ENCODE peak calls at places on chromosome 2, in ten cellular contexts. E is AG04449, O is osteocyte, S is AG09319, Y is astrocyte of the spinal cord, F is dorsolateral prefrontal cortex, W is GM13976, V is nephron progenitor cell, X is mesothelial cell of epicardium, M is GM20000. U is an unnamed sample.

GRCh38 chr2:96962567-96963203 is 23.7 kb downstream of the FAM178B start:
- DNase-seq in E (no peak), O (no peak), S (no peak), Y (no peak), F (no peak), W (no peak), V (no peak), X (no peak), M (no peak), U (no peak)

GRCh38 chr2:234620018-234620417 is 123.1 kb upstream of the ARL4C start:
- DNase-seq in E (no peak), O (no peak), S (no peak), Y (no peak), F (no peak), W (no peak), V (no peak), X (no peak), M (no peak), U (no peak)

GRCh38 chr2:68740184-68740914 is 5.7 kb downstream of the ARHGAP25 start:
- DNase-seq in E (no peak), O (peak; percentile 21), S (no peak), Y (peak; percentile 16), F (no peak), W (no peak), V (no peak), X (no peak), M (no peak), U (no peak)

GRCh38 chr2:127674241-127675209 is 805 bp downstream of the LIMS2 start:
- DNase-seq in E (no peak), O (no peak), S (no peak), Y (no peak), F (no peak), W (peak; percentile 75), V (peak; percentile 62), X (no peak), M (peak; percentile 79), U (peak; percentile 32)

GRCh38 chr2:218393750-218394290 is 5.8 kb upstream of the CTDSP1 start:
- DNase-seq in E (no peak), O (no peak), S (no peak), Y (no peak), F (no peak), W (peak; percentile 16), V (no peak), X (no peak), M (no peak), U (no peak)

GRCh38 chr2:25341031-25341727 is 546 bp downstream of the DNMT3A start:
- DNase-seq in E (no peak), O (no peak), S (no peak), Y (peak; percentile 15), F (peak; percentile 63), W (peak; percentile 82), V (peak; percentile 50), X (no peak), M (peak; percentile 90), U (no peak)

GRCh38 chr2:70039366-70039765 is 47.9 kb upstream of the PCBP1 start:
- DNase-seq in E (no peak), O (peak; percentile 23), S (no peak), Y (no peak), F (no peak), W (no peak), V (no peak), X (no peak), M (no peak), U (no peak)

GRCh38 chr2:226524381-226524843 is 275.2 kb downstream of the IRS1 start:
- DNase-seq in E (peak; percentile 70), O (no peak), S (peak; percentile 63), Y (peak; percentile 78), F (no peak), W (no peak), V (no peak), X (no peak), M (no peak), U (no peak)

GRCh38 chr2:216490061-216490460 is 8.6 kb upstream of the RPL37A start:
- DNase-seq in E (peak; percentile 28), O (no peak), S (no peak), Y (peak; percentile 72), F (no peak), W (no peak), V (no peak), X (no peak), M (no peak), U (no peak)

GRCh38 chr2:72116081-72116533 is 31.6 kb downstream of the CYP26B1 start:
- DNase-seq in E (no peak), O (no peak), S (no peak), Y (no peak), F (no peak), W (no peak), V (no peak), X (no peak), M (no peak), U (no peak)

GRCh38 chr2:9842487-9843228 is 616 bp upstream of the TAF1B start:
- DNase-seq in E (no peak), O (no peak), S (no peak), Y (no peak), F (no peak), W (no peak), V (no peak), X (no peak), M (no peak), U (no peak)

GRCh38 chr2:9846554-9846953 is 3.3 kb downstream of the TAF1B start:
- DNase-seq in E (no peak), O (no peak), S (no peak), Y (no peak), F (no peak), W (no peak), V (no peak), X (no peak), M (no peak), U (no peak)

GRCh38 chr2:9844581-9844980 is 1.3 kb downstream of the TAF1B start:
- DNase-seq in E (no peak), O (no peak), S (no peak), Y (peak; percentile 29), F (no peak), W (peak; percentile 56), V (no peak), X (no peak), M (peak; percentile 63), U (no peak)

GRCh38 chr2:9844036-9844483 is 786 bp downstream of the TAF1B start:
- DNase-seq in E (no peak), O (no peak), S (no peak), Y (no peak), F (no peak), W (no peak), V (no peak), X (no peak), M (no peak), U (no peak)

GRCh38 chr2:9843229-9844035 is at the start of gene TAF1B:
- DNase-seq in E (no peak), O (peak; percentile 97), S (peak; percentile 70), Y (peak; percentile 95), F (peak; percentile 81), W (peak; percentile 94), V (peak; percentile 91), X (peak; percentile 84), M (peak; percentile 93), U (peak; percentile 83)
- TF ChIP-seq CTCF in E (peak; percentile 15), O (peak; percentile 41), S (peak; percentile 15), Y (peak; percentile 36), F (peak; percentile 62), W (peak; percentile 39), V (no peak), X (no peak), M (no peak), U (no peak)

GRCh38 chr2:122172812-122173211 is 417.4 kb downstream of the TSN start:
- DNase-seq in E (no peak), O (no peak), S (no peak), Y (no peak), F (no peak), W (no peak), V (no peak), X (no peak), M (no peak), U (no peak)

GRCh38 chr2:122164964-122165363 is 409.5 kb downstream of the TSN start:
- DNase-seq in E (no peak), O (no peak), S (no peak), Y (no peak), F (no peak), W (no peak), V (no peak), X (no peak), M (no peak), U (no peak)

GRCh38 chr2:122166820-122167219 is 411.4 kb downstream of the TSN start:
- DNase-seq in E (no peak), O (no peak), S (no peak), Y (no peak), F (peak; percentile 42), W (no peak), V (no peak), X (no peak), M (no peak), U (no peak)

GRCh38 chr2:122167561-122167960 is 412.1 kb downstream of the TSN start:
- DNase-seq in E (no peak), O (no peak), S (no peak), Y (no peak), F (no peak), W (no peak), V (peak; percentile 10), X (no peak), M (no peak), U (no peak)

GRCh38 chr2:122168799-122169198 is 413.3 kb downstream of the TSN start:
- DNase-seq in E (no peak), O (no peak), S (no peak), Y (no peak), F (no peak), W (no peak), V (no peak), X (no peak), M (no peak), U (no peak)
- TF ChIP-seq CTCF in E (no peak), O (no peak), S (no peak), Y (no peak), F (no peak), W (peak; percentile 7), V (no peak), X (no peak), M (no peak), U (peak; percentile 29)

DNA sequence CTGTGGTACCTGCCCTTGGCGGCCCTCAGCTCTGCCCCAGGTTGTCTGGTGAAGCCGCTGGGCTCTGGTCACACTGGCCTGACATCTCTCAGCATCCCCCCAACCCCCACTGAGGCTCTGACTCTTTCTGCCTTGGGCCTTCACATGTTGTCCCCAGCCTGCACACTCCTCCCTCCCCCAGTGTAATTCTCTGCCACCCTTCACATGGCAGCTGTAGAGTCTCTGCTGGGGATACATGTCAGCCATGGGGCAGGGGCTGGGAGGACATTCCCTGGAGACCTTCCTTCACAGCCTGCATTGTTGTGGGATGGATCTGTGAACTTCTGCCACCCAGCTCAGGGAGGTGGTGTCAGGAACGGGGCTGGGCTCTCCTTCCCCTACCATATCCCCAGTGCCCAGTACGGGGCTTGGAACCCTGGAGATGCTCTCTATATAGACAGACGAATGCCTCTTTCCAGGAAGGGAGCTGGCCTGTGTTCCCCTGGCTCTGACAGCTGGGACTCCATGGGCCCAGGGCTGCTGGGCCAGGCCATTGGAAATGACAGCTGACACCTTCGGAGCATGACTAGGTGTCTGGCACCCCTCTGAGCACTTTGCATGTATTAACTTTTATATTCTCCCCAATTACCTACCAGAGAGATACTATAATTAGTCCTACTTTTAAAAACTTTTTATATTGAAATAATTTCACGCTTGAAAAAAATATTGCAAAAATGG is 151.5 kb downstream of the INHBB start:
- DNase-seq in E (no peak), O (no peak), S (no peak), Y (no peak), F (no peak), W (no peak), V (no peak), X (no peak), M (no peak), U (no peak)
- TF ChIP-seq CTCF in E (no peak), O (no peak), S (no peak), Y (no peak), F (no peak), W (no peak), V (no peak), X (no peak), M (no peak), U (no peak)

GRCh38 chr2:26840937-26841610 is 6.9 kb upstream of the DPYSL5 start:
- DNase-seq in E (no peak), O (no peak), S (no peak), Y (no peak), F (no peak), W (no peak), V (no peak), X (no peak), M (no peak), U (no peak)
- TF ChIP-seq CTCF in E (no peak), O (no peak), S (no peak), Y (no peak), F (no peak), W (no peak), V (no peak), X (no peak), M (no peak), U (peak; percentile 29)